ENCODE peak calls at places on chromosomes 12 and 14, in four cellular contexts. O is NCI-H1092 treated with DMSO at 0.1 percent for 48 hours, G is NCI-H1436, F is RKO. Q is an unnamed sample.
A peak's percentile ranks its signal among the peaks of the same experiment; 100 is the strongest.

GRCh38 chr12:121806556-121807308 is 2.9 kb downstream of the SETD1B start:
- DNase-seq in O (no peak), F (no peak), G (no peak), Q (no peak)

GRCh38 chr14:60116181-60116580 is 24.5 kb downstream of the PCNX4 start:
- DNase-seq in F (no peak), O (no peak), G (no peak), Q (no peak)

GRCh38 chr12:105083551-105084105 is 630 bp downstream of the ALDH1L2 start:
- DNase-seq in O (peak; percentile 38), G (no peak), F (no peak), Q (peak; percentile 53)

GRCh38 chr12:124036117-124037109 is 63.4 kb downstream of the ZNF664 start:
- DNase-seq in G (peak; percentile 35), F (peak; percentile 58), O (peak; percentile 9), Q (peak; percentile 60)

GRCh38 chr12:96258451-96258933 is 64.3 kb downstream of the ELK3 start:
- DNase-seq in O (peak; percentile 51), G (no peak), F (no peak), Q (no peak)

GRCh38 chr14:20934148-20934762 is 21.0 kb upstream of the RNASE2 start:
- DNase-seq in F (no peak), G (no peak), O (no peak), Q (peak; percentile 45)

GRCh38 chr12:14995583-14996425 is 23.0 kb downstream of the PDE6H start:
- DNase-seq in O (peak; percentile 65), G (peak; percentile 51), F (peak; percentile 70), Q (no peak)

GRCh38 chr14:90968025-90968424 is 92.4 kb downstream of the RPS6KA5 start:
- DNase-seq in O (no peak), F (peak; percentile 9), G (no peak), Q (no peak)

GRCh38 chr12:52607314-52607713 is 6.1 kb upstream of the KRT72 start:
- DNase-seq in O (no peak), G (no peak), F (no peak), Q (no peak)

GRCh38 chr14:44463386-44464004 is 43.6 kb downstream of the FSCB start:
- DNase-seq in F (no peak), O (peak; percentile 95), G (peak; percentile 50), Q (no peak)

GRCh38 chr14:32588448-32589320 is 259.6 kb downstream of the AKAP6 start:
- DNase-seq in G (no peak), O (no peak), F (peak; percentile 39), Q (no peak)

GRCh38 chr14:32472512-32473472 is 143.7 kb downstream of the AKAP6 start:
- DNase-seq in G (no peak), F (no peak), O (peak; percentile 70), Q (peak; percentile 73)

GRCh38 chr12:21336656-21337055 is 1.9 kb upstream of the SLCO1A2 start:
- DNase-seq in G (no peak), O (no peak), F (no peak), Q (peak; percentile 78)

GRCh38 chr12:42407306-42407705 is 81.3 kb downstream of the PPHLN1 start:
- DNase-seq in G (no peak), F (peak; percentile 30), O (no peak), Q (no peak)

GRCh38 chr14:55366271-55366670 is 45.4 kb downstream of the ATG14 start:
- DNase-seq in O (no peak), G (no peak), F (no peak), Q (no peak)

GRCh38 chr12:105477873-105478272 is 147.4 kb downstream of the C12orf75 start:
- DNase-seq in G (no peak), O (peak; percentile 85), F (no peak), Q (no peak)

GRCh38 chr12:96906498-96906848 is 584 bp upstream of the NEDD1 start:
- DNase-seq in F (no peak), G (no peak), O (no peak), Q (no peak)

GRCh38 chr12:84172823-84173424 is 739.7 kb downstream of the SLC6A15 start:
- DNase-seq in O (no peak), G (no peak), F (no peak), Q (no peak)

GRCh38 chr12:4567073-4567881 is 5.3 kb downstream of the DYRK4 start:
- DNase-seq in O (no peak), F (no peak), G (no peak), Q (no peak)

GRCh38 chr12:2395352-2395977 is 342.7 kb downstream of the CACNA1C start:
- DNase-seq in O (peak; percentile 44), F (peak; percentile 54), G (peak; percentile 23), Q (peak; percentile 57)